ENCODE peak calls at places on chromosomes 2 and 18, in five cellular contexts. I, B, S, R and N are unnamed samples.

GRCh38 chr18:79916546-79917350 is 34.7 kb downstream of the SLC66A2 start:
- DNase-seq in B (peak), R (no peak), S (no peak), I (no peak), N (no peak)

GRCh38 chr2:72137498-72138010 is 10.1 kb downstream of the CYP26B1 start:
- DNase-seq in B (peak), R (peak), S (no peak), I (peak), N (peak)

GRCh38 chr2:21038403-21039073 is 5.3 kb downstream of the APOB start:
- DNase-seq in S (no peak), B (no peak), I (no peak), R (no peak), N (no peak)

GRCh38 chr2:117967981-117968723 is 45.7 kb downstream of the CCDC93 start:
- DNase-seq in I (no peak), S (no peak), B (no peak), R (no peak), N (no peak)

GRCh38 chr2:162928356-162928755 is 89.8 kb upstream of the KCNH7 start:
- DNase-seq in R (no peak), B (no peak), I (no peak), S (no peak), N (no peak)

GRCh38 chr2:121536347-121536746 is 5.7 kb downstream of the RNU4ATAC start:
- DNase-seq in B (no peak), R (no peak), I (no peak), S (no peak), N (no peak)

GRCh38 chr2:209512951-209513350 is 89.1 kb downstream of the MAP2 start:
- DNase-seq in I (no peak), R (no peak), S (no peak), B (no peak), N (no peak)

GRCh38 chr2:163681765-163682164 is 54.0 kb downstream of the FIGN start:
- DNase-seq in R (no peak), I (no peak), S (no peak), B (no peak), N (no peak)